ENCODE peak calls at places on chromosome 18, in five cellular contexts. P is cardiac muscle cell, V is heart right ventricle, O is body of pancreas, Q is Peyer's patch. I is an unnamed sample.

GRCh38 chr18:48279312-48279711 is 129.9 kb downstream of the ZBTB7C start:
- DNase-seq in V (no peak), P (no peak), O (no peak), Q (no peak), I (no peak)

GRCh38 chr18:63476666-63477065 is at the start of gene SERPINB5:
- DNase-seq in V (no peak), P (no peak), Q (peak; percentile 90), O (peak; percentile 9), I (no peak)

GRCh38 chr18:76443519-76444435 is 51.3 kb downstream of the ZNF516 start:
- DNase-seq in Q (peak; percentile 29), O (no peak), P (no peak), V (no peak), I (no peak)

GRCh38 chr18:55314615-55315237 is 273.3 kb downstream of the TCF4 start:
- DNase-seq in P (no peak), O (no peak), Q (no peak), V (no peak), I (peak; percentile 32)

GRCh38 chr18:33579147-33579867 is 1.3 kb downstream of the ASXL3 start:
- DNase-seq in O (no peak), P (peak; percentile 30), V (no peak), Q (no peak), I (no peak)

GRCh38 chr18:36592282-36592681 is 236.5 kb downstream of the TPGS2 start:
- DNase-seq in O (no peak), V (no peak), Q (no peak), P (no peak), I (no peak)

GRCh38 chr18:45416168-45416567 is 199.1 kb upstream of the SLC14A2 start:
- DNase-seq in P (no peak), Q (no peak), O (peak; percentile 59), V (no peak), I (no peak)

GRCh38 chr18:23088343-23088742 is 46.9 kb upstream of the CABLES1 start:
- DNase-seq in Q (no peak), P (no peak), V (no peak), O (no peak), I (no peak)

GRCh38 chr18:48228301-48228715 is 180.9 kb downstream of the ZBTB7C start:
- DNase-seq in O (peak; percentile 22), V (peak; percentile 34), Q (no peak), P (no peak), I (no peak)

GRCh38 chr18:63409301-63409700 is 13.0 kb downstream of the VPS4B start:
- DNase-seq in Q (no peak), O (no peak), P (no peak), V (no peak), I (no peak)

GRCh38 chr18:2979871-2980606 is 32.9 kb downstream of the LPIN2 start:
- DNase-seq in P (no peak), Q (no peak), V (no peak), O (no peak), I (no peak)

GRCh38 chr18:3710712-3711269 is 260.8 kb downstream of the TGIF1 start:
- DNase-seq in O (peak; percentile 86), V (no peak), P (no peak), Q (peak; percentile 91), I (peak; percentile 7)

GRCh38 chr18:12049983-12050811 is 43.4 kb upstream of the ANKRD62 start:
- DNase-seq in P (no peak), Q (peak; percentile 45), O (no peak), V (no peak), I (no peak)

GRCh38 chr18:45775241-45775676 is 50.2 kb upstream of the SIGLEC15 start:
- DNase-seq in P (no peak), O (peak; percentile 77), Q (peak; percentile 77), V (peak; percentile 84), I (no peak)

GRCh38 chr18:7467708-7468466 is 99.2 kb upstream of the PTPRM start:
- DNase-seq in V (no peak), O (no peak), P (no peak), Q (no peak), I (peak; percentile 56)

GRCh38 chr18:7941533-7941932 is 374.4 kb downstream of the PTPRM start:
- DNase-seq in Q (peak; percentile 71), V (peak; percentile 49), P (no peak), O (peak; percentile 98), I (no peak)

GRCh38 chr18:13813271-13813849 is 10.6 kb upstream of the MC5R start:
- DNase-seq in Q (peak; percentile 87), P (peak; percentile 79), V (peak; percentile 38), O (peak; percentile 75), I (peak; percentile 68)

GRCh38 chr18:69402219-69402989 is 1.7 kb downstream of the DOK6 start:
- DNase-seq in O (no peak), Q (no peak), P (peak; percentile 35), V (no peak), I (no peak)

GRCh38 chr18:49560277-49561126 is 1.4 kb upstream of the LIPG start:
- DNase-seq in P (no peak), V (no peak), O (peak; percentile 48), Q (peak; percentile 47), I (no peak)

GRCh38 chr18:72768681-72769229 is 99.0 kb downstream of the NETO1 start:
- DNase-seq in Q (no peak), V (no peak), O (no peak), P (no peak), I (no peak)

GRCh38 chr18:12921178-12921577 is 26.6 kb upstream of the SEH1L start:
- DNase-seq in Q (no peak), V (no peak), O (no peak), P (no peak), I (no peak)

GRCh38 chr18:13527730-13528129 is 198.6 kb downstream of the FAM210A start:
- DNase-seq in V (no peak), O (no peak), P (no peak), Q (no peak), I (no peak)

GRCh38 chr18:2965797-2966196 is 47.1 kb downstream of the LPIN2 start:
- DNase-seq in P (no peak), V (no peak), Q (no peak), O (no peak), I (no peak)

GRCh38 chr18:60421356-60422118 is 49.0 kb upstream of the MC4R start:
- DNase-seq in Q (no peak), P (no peak), O (no peak), V (no peak), I (no peak)

GRCh38 chr18:5630057-5630765 is 86.4 kb upstream of the EPB41L3 start:
- DNase-seq in P (peak; percentile 96), Q (peak; percentile 88), O (peak; percentile 79), V (no peak), I (no peak)

GRCh38 chr18:23357992-23358594 is 95.0 kb upstream of the RIOK3 start:
- DNase-seq in V (peak; percentile 79), P (no peak), Q (peak; percentile 56), O (peak; percentile 54), I (no peak)

GRCh38 chr18:67199993-67200617 is 316.4 kb downstream of the DSEL start:
- DNase-seq in Q (no peak), O (no peak), P (peak; percentile 52), V (no peak), I (peak; percentile 78)

GRCh38 chr18:40810371-40810770 is 1144.7 kb upstream of the PIK3C3 start:
- DNase-seq in P (no peak), Q (no peak), O (no peak), V (no peak), I (no peak)

GRCh38 chr18:34280653-34281052 is 55.9 kb upstream of the NOL4 start:
- DNase-seq in P (no peak), O (no peak), V (no peak), Q (no peak), I (no peak)

GRCh38 chr18:36152781-36153180 is 23.1 kb downstream of the ELP2 start:
- DNase-seq in P (no peak), V (no peak), Q (no peak), O (no peak), I (no peak)

GRCh38 chr18:8479826-8480225 is 129.4 kb upstream of the RAB12 start:
- DNase-seq in Q (peak; percentile 27), V (no peak), P (no peak), O (no peak), I (no peak)

GRCh38 chr18:26210147-26210546 is 16.1 kb upstream of the TAF4B start:
- DNase-seq in O (no peak), Q (no peak), V (no peak), P (no peak), I (no peak)

GRCh38 chr18:26206488-26206887 is 19.8 kb upstream of the TAF4B start:
- DNase-seq in V (no peak), P (no peak), O (no peak), Q (no peak), I (no peak)

GRCh38 chr18:26207937-26208336 is 18.3 kb upstream of the TAF4B start:
- DNase-seq in Q (no peak), V (no peak), P (no peak), O (no peak), I (no peak)

GRCh38 chr18:26205318-26205717 is 20.9 kb upstream of the TAF4B start:
- DNase-seq in Q (no peak), V (no peak), P (no peak), O (no peak), I (no peak)

GRCh38 chr18:26208901-26209445 is 17.3 kb upstream of the TAF4B start:
- DNase-seq in V (no peak), Q (no peak), P (no peak), O (no peak), I (no peak)
- H3K4me1 ChIP-seq in V (no peaks in the 10 kb centered on the region), Q (no peaks in the 10 kb centered on the region), P (no peaks in the 10 kb centered on the region), O (no peaks in the 10 kb centered on the region), I (no peaks in the 10 kb centered on the region)

GRCh38 chr18:61732854-61733253 is 160.0 kb downstream of the RNF152 start:
- DNase-seq in O (peak; percentile 46), P (no peak), Q (no peak), V (no peak), I (no peak)
- H3K27ac ChIP-seq in O (no peak overlapping the region), P (no peak overlapping the region), Q (peak overlapping the region; percentile 1), V (peak overlapping the region; percentile 62), I (no peak overlapping the region)

GRCh38 chr18:54222922-54223567 is 1.4 kb downstream of the MBD2 start:
- DNase-seq in O (no peak), V (no peak), Q (peak; percentile 55), P (no peak), I (no peak)

GRCh38 chr18:54218299-54218698 is 6.2 kb downstream of the MBD2 start:
- DNase-seq in O (no peak), P (no peak), Q (no peak), V (no peak), I (no peak)

GRCh38 chr18:54223568-54224241 is 764 bp downstream of the MBD2 start:
- DNase-seq in Q (peak; percentile 88), V (peak; percentile 48), O (peak; percentile 90), P (peak; percentile 48), I (peak; percentile 56)

GRCh38 chr18:54217624-54218023 is 6.8 kb downstream of the MBD2 start:
- DNase-seq in O (no peak), P (no peak), V (no peak), Q (no peak), I (no peak)

DNA sequence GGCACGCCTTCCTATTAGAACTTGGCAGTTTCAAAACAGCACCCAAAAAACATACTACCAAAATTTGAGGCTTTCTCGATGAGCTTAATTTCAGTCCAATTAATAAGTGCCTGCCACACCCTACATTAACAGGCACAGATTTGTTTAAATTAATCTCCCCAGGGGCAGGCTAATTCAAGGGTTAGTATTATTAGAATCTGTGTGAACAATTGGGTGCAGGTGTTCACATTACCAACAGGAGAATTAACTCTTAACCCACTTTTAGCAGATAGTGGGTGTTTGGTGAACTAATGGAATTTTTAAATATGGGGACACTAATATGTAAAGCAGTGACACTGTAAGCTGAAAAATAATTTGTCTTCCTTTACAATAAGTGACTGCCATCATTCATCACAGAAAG is 4.1 kb downstream of the MBD2 start:
- DNase-seq in Q (no peak), P (no peak), V (no peak), O (no peak), I (no peak)
- H3K4me1 ChIP-seq in Q (peaks cover 14% of the 10 kb centered on the region), P (peaks cover 14% of the 10 kb centered on the region), V (no peaks in the 10 kb centered on the region), O (peaks cover 56% of the 10 kb centered on the region), I (peaks cover 4% of the 10 kb centered on the region)

GRCh38 chr18:24964213-24964612 is 387.8 kb downstream of the ZNF521 start:
- DNase-seq in P (no peak), Q (peak; percentile 71), V (no peak), O (no peak), I (peak; percentile 64)
- H3K27ac ChIP-seq in P (no peak overlapping the region), Q (no peak overlapping the region), V (no peak overlapping the region), O (no peak overlapping the region), I (peak overlapping the region; percentile 7)